ENCODE peak calls at places on chromosomes 4 and X, in six cellular contexts. W is HFFc6, T is AG04450, J is fibroblast of mammary gland, P is mesothelial cell of epicardium, F is B cell. X is an unnamed sample.

GRCh38 chrX:119427024-119427794 is 28.1 kb downstream of the SLC25A43 start:
- DNase-seq in W (no peak), P (no peak), T (no peak), F (peak; percentile 45), J (peak; percentile 53), X (peak; percentile 42)

GRCh38 chr4:14862881-14863280 is 139.4 kb upstream of the CPEB2 start:
- DNase-seq in J (no peak), W (no peak), P (no peak), F (no peak), T (no peak), X (no peak)

GRCh38 chr4:22356996-22357596 is 158.8 kb downstream of the ADGRA3 start:
- DNase-seq in W (peak; percentile 39), T (no peak), J (peak; percentile 61), P (no peak), F (no peak), X (peak; percentile 10)

GRCh38 chr4:185134176-185134869 is 8.7 kb upstream of the SLC25A4 start:
- DNase-seq in J (peak; percentile 62), W (peak; percentile 51), F (peak; percentile 63), T (peak; percentile 30), P (no peak), X (peak; percentile 81)

GRCh38 chr4:76850010-76850441 is 47.9 kb downstream of the SOWAHB start:
- DNase-seq in J (peak; percentile 96), P (no peak), W (peak; percentile 85), F (no peak), T (peak; percentile 79), X (no peak)

GRCh38 chr4:169017971-169018370 is 7.9 kb upstream of the CBR4 start:
- DNase-seq in F (no peak), W (no peak), J (no peak), P (no peak), T (no peak), X (no peak)

GRCh38 chrX:21959362-21960051 is 19.0 kb downstream of the SMS start:
- DNase-seq in P (no peak), F (no peak), W (no peak), J (no peak), T (no peak), X (no peak)

GRCh38 chr4:32025840-32026459 is 1305.8 kb downstream of the PCDH7 start:
- DNase-seq in J (peak; percentile 10), F (no peak), T (no peak), P (no peak), W (no peak), X (no peak)

GRCh38 chr4:18203936-18204335 is 182.4 kb upstream of the LCORL start:
- DNase-seq in P (no peak), J (no peak), T (no peak), F (no peak), W (no peak), X (no peak)

GRCh38 chr4:94463771-94464170 is 12.0 kb downstream of the PDLIM5 start:
- DNase-seq in J (no peak), W (peak; percentile 36), F (no peak), T (no peak), P (no peak), X (no peak)

GRCh38 chr4:110622841-110623709 is at the start of gene PITX2:
- DNase-seq in T (peak; percentile 57), J (peak; percentile 96), P (peak; percentile 99), W (peak; percentile 100), F (no peak), X (peak; percentile 95)

GRCh38 chr4:173517781-173518371 is 12.2 kb downstream of the HAND2 start:
- DNase-seq in P (peak; percentile 57), W (no peak), F (no peak), J (no peak), T (no peak), X (peak; percentile 34)

GRCh38 chrX:52425710-52426245 is 57.0 kb downstream of the XAGE2 start:
- DNase-seq in W (peak; percentile 0), P (no peak), T (no peak), J (peak; percentile 40), F (no peak), X (no peak)

GRCh38 chr4:166491635-166492034 is 618.6 kb downstream of the TLL1 start:
- DNase-seq in T (no peak), J (no peak), P (no peak), W (no peak), F (no peak), X (no peak)

GRCh38 chrX:11426712-11427081 is 133.5 kb downstream of the AMELX start:
- DNase-seq in P (no peak), F (no peak), J (no peak), T (no peak), W (no peak), X (no peak)

GRCh38 chr4:25856756-25857155 is 6.0 kb downstream of the SEL1L3 start:
- DNase-seq in J (peak; percentile 46), P (no peak), W (no peak), T (no peak), F (no peak), X (no peak)

GRCh38 chr4:13368262-13368661 is 115.9 kb downstream of the RAB28 start:
- DNase-seq in P (no peak), T (no peak), W (no peak), J (no peak), F (no peak), X (no peak)

GRCh38 chr4:174394915-174395314 is 111.2 kb downstream of the CEP44 start:
- DNase-seq in F (no peak), J (peak; percentile 90), W (no peak), P (no peak), T (peak; percentile 10), X (no peak)

GRCh38 chr4:70583952-70584834 is 7.9 kb upstream of the AMBN start:
- DNase-seq in F (no peak), T (no peak), W (no peak), J (no peak), P (no peak), X (no peak)

GRCh38 chrX:30488092-30488491 is 89.5 kb downstream of the TASL start:
- DNase-seq in P (no peak), F (no peak), T (no peak), W (no peak), J (peak; percentile 37), X (peak; percentile 22)

GRCh38 chrX:100410083-100410590 is at the start of gene PCDH19:
- DNase-seq in T (no peak), W (no peak), F (peak; percentile 68), P (peak; percentile 82), J (peak; percentile 57), X (no peak)

GRCh38 chr4:56655627-56656345 is 25.3 kb downstream of the HOPX start:
- DNase-seq in P (peak; percentile 48), J (no peak), W (no peak), F (peak; percentile 64), T (no peak), X (peak; percentile 56)

GRCh38 chr4:56657128-56657527 is 24.0 kb downstream of the HOPX start:
- DNase-seq in F (no peak), P (no peak), W (no peak), T (no peak), J (no peak), X (no peak)

GRCh38 chr4:56657818-56658217 is 23.3 kb downstream of the HOPX start:
- DNase-seq in J (no peak), T (no peak), F (no peak), P (no peak), W (no peak), X (no peak)

GRCh38 chr4:56655209-56655626 is 25.9 kb downstream of the HOPX start:
- DNase-seq in F (peak; percentile 54), P (peak; percentile 46), J (peak; percentile 25), W (no peak), T (no peak), X (no peak)

GRCh38 chr4:56656346-56656643 is 24.8 kb downstream of the HOPX start:
- DNase-seq in P (no peak), T (no peak), J (no peak), W (no peak), F (peak; percentile 78), X (peak; percentile 70)
- TF ChIP-seq CTCF in P (no peak), T (peak; percentile 37), J (peak; percentile 36), W (no peak), F (peak; percentile 43), X (peak; percentile 10)

DNA sequence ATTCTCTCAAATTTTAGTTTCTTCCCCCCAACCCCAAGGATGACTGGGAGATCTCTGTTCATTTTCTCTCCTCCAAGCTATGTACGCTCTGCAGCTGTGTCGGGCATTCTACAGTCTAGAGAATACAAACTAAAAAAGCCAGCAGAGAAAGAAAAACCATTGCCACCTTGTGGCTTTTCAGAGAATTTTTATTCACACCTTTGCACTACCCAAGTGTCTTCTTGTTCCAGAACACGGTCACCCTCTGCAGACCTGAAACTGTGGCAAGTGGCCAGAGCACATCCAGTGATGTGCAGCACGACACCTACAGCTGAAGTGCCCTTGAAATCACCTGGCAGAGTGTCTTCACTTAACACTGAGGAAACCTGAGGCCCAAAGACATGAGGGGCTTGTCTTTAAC is 68.6 kb downstream of the CHST7 start:
- DNase-seq in W (peak; percentile 2), P (no peak), T (no peak), J (peak; percentile 39), F (no peak), X (no peak)
- TF ChIP-seq CTCF in W (peak; percentile 76), P (peak; percentile 60), T (peak; percentile 38), J (peak; percentile 28), F (peak; percentile 15), X (peak; percentile 37)

GRCh38 chr4:155400893-155401292 is 24.1 kb upstream of the MAP9 start:
- DNase-seq in J (no peak), P (no peak), F (no peak), W (no peak), T (no peak), X (no peak)

GRCh38 chr4:155405059-155405458 is 28.3 kb upstream of the MAP9 start:
- DNase-seq in T (peak; percentile 16), F (no peak), P (no peak), J (peak; percentile 11), W (no peak), X (no peak)

GRCh38 chr4:155407480-155407879 is 30.7 kb upstream of the MAP9 start:
- DNase-seq in T (no peak), J (no peak), F (no peak), P (no peak), W (no peak), X (no peak)

GRCh38 chr4:155402941-155403340 is 26.2 kb upstream of the MAP9 start:
- DNase-seq in P (no peak), F (no peak), J (no peak), W (no peak), T (no peak), X (no peak)

DNA sequence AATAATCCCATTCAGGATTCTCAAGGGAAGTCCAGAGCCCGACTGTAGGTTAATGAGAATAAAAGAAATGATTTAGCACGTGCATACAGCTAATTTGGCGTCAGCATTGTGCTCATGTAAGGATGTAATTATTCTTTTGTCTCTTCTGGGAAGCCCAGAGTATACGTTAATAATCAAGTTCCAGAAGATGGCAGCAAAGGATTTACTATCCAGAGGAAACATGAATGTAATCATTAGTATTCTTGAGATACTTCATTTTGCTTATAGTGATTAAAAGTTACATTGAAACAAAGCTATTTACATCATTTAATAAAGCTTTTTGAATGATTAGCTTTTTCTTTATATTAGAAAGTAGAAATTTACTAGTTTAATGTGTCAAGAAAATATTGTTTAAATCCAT is 27.1 kb upstream of the MAP9 start:
- DNase-seq in F (no peak), J (peak; percentile 68), T (no peak), P (no peak), W (peak; percentile 62), X (no peak)
- TF ChIP-seq CTCF in F (no peak), J (peak; percentile 45), T (peak; percentile 49), P (no peak), W (peak; percentile 62), X (no peak)

GRCh38 chr4:28075557-28075956 is 1214.9 kb downstream of the STIM2 start:
- DNase-seq in F (no peak), P (no peak), W (peak; percentile 9), T (no peak), J (no peak), X (no peak)

GRCh38 chr4:28073860-28074555 is 1213.4 kb downstream of the STIM2 start:
- DNase-seq in J (no peak), W (no peak), T (no peak), P (no peak), F (no peak), X (no peak)
- TF ChIP-seq CTCF in J (peak; percentile 18), W (peak; percentile 63), T (no peak), P (peak; percentile 20), F (no peak), X (no peak)

X was measured in GM13977.